ENCODE peak calls at places on chromosomes 12 and 14, in ten cellular contexts. C is HL-60, L is upper lobe of right lung, V is body of pancreas, X is transverse colon, K is hepatocyte, F is DND-41, N is psoas muscle, B is ovary, U is tibial artery. J is an unnamed sample.

GRCh38 chr14:96681826-96682225 is 115.4 kb upstream of the VRK1 start:
- DNase-seq in U (no peak), B (no peak), C (no peak), N (no peak), K (no peak), V (no peak), F (no peak), L (no peak), X (no peak), J (no peak)

GRCh38 chr14:72559227-72559626 is 334.7 kb downstream of the DPF3 start:
- DNase-seq in L (no peak), C (no peak), K (no peak), X (no peak), F (peak; percentile 20), V (no peak), N (no peak), U (no peak), B (no peak), J (peak; percentile 87)

GRCh38 chr14:27506272-27506671 is 908.4 kb upstream of the NOVA1 start:
- DNase-seq in U (no peak), N (no peak), V (no peak), B (no peak), X (no peak), K (no peak), F (no peak), L (peak; percentile 22), C (no peak), J (no peak)

GRCh38 chr12:124391340-124392261 is 96.7 kb downstream of the RFLNA start:
- DNase-seq in B (no peak), L (peak; percentile 87), X (peak; percentile 71), U (peak; percentile 87), F (no peak), N (peak; percentile 75), K (no peak), V (no peak), C (no peak), J (peak; percentile 89)

GRCh38 chr12:121325922-121326396 is 26.3 kb downstream of the ANAPC5 start:
- DNase-seq in B (no peak), X (no peak), V (peak; percentile 67), U (no peak), F (no peak), N (no peak), C (peak; percentile 55), L (no peak), K (no peak), J (no peak)

GRCh38 chr14:103404032-103404918 is 19.1 kb downstream of the MARK3 start:
- DNase-seq in L (no peak), V (no peak), F (no peak), C (no peak), K (peak; percentile 40), X (no peak), U (no peak), N (no peak), B (no peak), J (no peak)

GRCh38 chr14:56659361-56659760 is 79.8 kb downstream of the TMEM260 start:
- DNase-seq in V (no peak), N (no peak), K (peak; percentile 9), U (no peak), L (no peak), C (no peak), X (no peak), B (no peak), F (no peak), J (no peak)

GRCh38 chr14:39320318-39320717 is 86.6 kb downstream of the MIA2 start:
- DNase-seq in C (no peak), L (no peak), N (no peak), K (no peak), U (no peak), B (no peak), F (no peak), X (no peak), V (no peak), J (no peak)

GRCh38 chr12:122834921-122835692 is at the start of gene HIP1R:
- DNase-seq in F (peak; percentile 50), X (peak; percentile 71), B (no peak), C (peak; percentile 17), N (peak; percentile 45), K (peak; percentile 71), L (peak; percentile 81), V (peak; percentile 51), U (peak; percentile 69), J (no peak)

GRCh38 chr12:122837306-122838265 is 2.3 kb downstream of the HIP1R start:
- DNase-seq in B (no peak), V (peak; percentile 69), N (no peak), L (no peak), U (no peak), C (no peak), K (peak; percentile 65), X (peak; percentile 35), F (no peak), J (no peak)

GRCh38 chr12:122836027-122836921 is 1.0 kb downstream of the HIP1R start:
- DNase-seq in F (peak; percentile 58), U (peak; percentile 64), C (peak; percentile 23), X (peak; percentile 72), K (peak; percentile 70), N (no peak), V (peak; percentile 63), B (no peak), L (no peak), J (no peak)

GRCh38 chr12:122835693-122836026 is 403 bp downstream of the HIP1R start:
- DNase-seq in X (peak; percentile 50), C (peak; percentile 17), N (no peak), B (no peak), L (no peak), V (peak; percentile 54), F (peak; percentile 27), K (peak; percentile 76), U (no peak), J (no peak)

DNA sequence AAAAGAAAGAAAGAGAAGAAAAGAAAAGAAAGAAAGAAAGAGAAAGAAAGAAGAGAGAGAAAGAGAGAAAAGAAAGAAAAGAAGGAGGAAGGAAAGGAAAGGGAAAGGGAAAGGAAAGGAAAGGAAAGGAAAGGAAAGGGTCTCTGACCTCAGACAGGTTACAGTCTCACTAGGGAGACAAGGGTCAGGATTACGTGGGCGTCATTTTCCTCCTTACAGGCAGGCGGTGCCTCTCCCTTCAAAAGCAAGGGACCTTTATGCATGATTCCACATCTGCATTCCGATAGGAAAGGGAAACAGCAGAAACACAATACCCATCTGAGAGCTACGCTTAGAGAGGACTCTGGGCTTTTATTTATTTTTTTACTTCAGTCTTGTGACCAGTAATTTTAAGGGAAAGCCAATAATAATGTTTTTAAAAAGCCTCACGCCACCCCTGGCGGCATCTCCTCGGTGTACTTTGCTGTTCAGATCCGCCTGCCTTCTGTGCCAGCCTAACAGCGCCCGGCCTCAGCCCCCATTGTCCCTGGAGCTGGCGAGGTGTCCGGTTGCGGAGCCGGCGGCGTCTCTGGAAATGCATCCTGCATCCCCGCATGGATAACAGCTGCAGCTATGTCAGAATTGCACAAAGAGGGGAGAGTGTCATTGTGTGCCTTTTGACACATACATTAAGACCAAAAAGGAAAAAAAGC is 882 bp upstream of the HIP1R start:
- DNase-seq in C (peak; percentile 15), V (peak; percentile 60), K (peak; percentile 83), L (no peak), U (peak; percentile 75), B (peak; percentile 36), X (peak; percentile 55), F (no peak), N (no peak), J (peak; percentile 69)
- H3K27ac ChIP-seq in C (no peak overlapping the region), V (peak overlapping the region; percentile 83), K (peak overlapping the region; percentile 88), L (peak overlapping the region; percentile 65), U (peak overlapping the region; percentile 77), B (no peak overlapping the region), X (peak overlapping the region; percentile 93), F (no peak overlapping the region), N (no peak overlapping the region), J (peak overlapping the region; percentile 67)

DNA sequence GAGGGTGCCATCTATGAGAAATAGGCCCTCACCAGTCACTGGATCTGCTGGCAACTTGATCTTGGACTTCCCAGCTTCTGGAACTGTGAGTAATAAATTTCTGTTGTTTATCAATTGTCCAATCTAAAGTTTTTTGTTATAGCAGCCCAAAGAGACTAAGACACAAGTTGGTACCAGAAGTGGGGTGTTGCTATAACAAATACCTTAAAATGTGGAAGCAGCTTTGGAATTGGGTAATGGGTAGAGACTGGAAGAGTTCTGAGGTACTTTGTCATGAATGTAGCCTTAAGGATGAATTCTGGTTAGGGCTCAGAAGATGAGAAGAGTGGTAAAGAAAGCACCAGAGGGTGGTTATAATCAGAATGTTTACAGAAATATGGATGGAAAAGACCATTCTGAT is 21.5 kb downstream of the GMFB start:
- DNase-seq in F (no peak), C (no peak), V (no peak), N (no peak), U (no peak), B (no peak), X (no peak), K (no peak), L (no peak), J (no peak)
- H3K27ac ChIP-seq in F (no peak overlapping the region), C (no peak overlapping the region), V (no peak overlapping the region), N (no peak overlapping the region), U (no peak overlapping the region), B (no peak overlapping the region), X (no peak overlapping the region), K (no peak overlapping the region), L (no peak overlapping the region), J (no peak overlapping the region)

GRCh38 chr12:3170423-3171194 is 93.4 kb downstream of the TSPAN9 start:
- DNase-seq in U (no peak), F (no peak), L (no peak), B (no peak), V (no peak), X (no peak), K (peak; percentile 66), C (no peak), N (no peak), J (no peak)

GRCh38 chr12:3165311-3165931 is 88.2 kb downstream of the TSPAN9 start:
- DNase-seq in F (no peak), N (no peak), K (no peak), B (no peak), V (no peak), X (no peak), C (no peak), L (no peak), U (no peak), J (no peak)

GRCh38 chr12:3167636-3168035 is 90.5 kb downstream of the TSPAN9 start:
- DNase-seq in X (no peak), K (no peak), B (no peak), F (no peak), U (no peak), N (no peak), L (no peak), V (no peak), C (no peak), J (no peak)

GRCh38 chr12:3168775-3169221 is 91.6 kb downstream of the TSPAN9 start:
- DNase-seq in B (no peak), N (peak; percentile 72), C (no peak), F (no peak), L (no peak), K (peak; percentile 91), U (no peak), V (no peak), X (no peak), J (peak; percentile 97)

DNA sequence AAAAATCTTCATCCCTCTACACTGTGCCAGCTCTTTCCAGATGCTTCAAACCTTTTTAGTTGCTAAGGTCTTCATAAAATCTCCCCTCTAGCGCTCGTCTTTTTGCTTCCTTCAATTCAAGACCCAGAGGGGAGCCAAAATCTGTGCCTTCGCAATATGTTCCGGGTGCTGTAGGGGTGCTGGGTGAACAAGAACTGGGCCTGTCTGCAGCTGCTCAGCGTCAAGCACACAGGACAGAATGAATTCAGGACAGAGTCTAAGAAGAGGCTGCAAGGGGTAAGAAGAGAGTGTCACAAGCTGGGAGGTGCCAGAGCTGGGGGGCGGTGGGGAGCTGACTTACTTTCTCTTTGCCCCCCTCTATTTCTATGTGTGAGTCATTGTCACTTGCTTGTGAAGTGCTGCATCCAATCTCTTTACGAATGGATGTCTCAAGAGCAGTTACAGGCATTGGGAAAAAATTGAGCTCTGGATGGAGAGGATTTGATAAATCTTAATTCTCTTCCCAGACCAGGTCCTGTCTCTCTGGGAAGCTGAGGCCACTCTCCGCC is 91.1 kb downstream of the TSPAN9 start:
- DNase-seq in B (no peak), F (no peak), C (no peak), U (no peak), V (no peak), X (no peak), K (no peak), L (peak; percentile 39), N (no peak), J (no peak)
- H3K27ac ChIP-seq in B (no peak overlapping the region), F (no peak overlapping the region), C (no peak overlapping the region), U (no peak overlapping the region), V (no peak overlapping the region), X (no peak overlapping the region), K (peak overlapping the region; percentile 60), L (no peak overlapping the region), N (no peak overlapping the region), J (peak overlapping the region; percentile 82)

GRCh38 chr12:109087250-109087649 is 6.0 kb downstream of the ALKBH2 start:
- DNase-seq in K (no peak), V (peak; percentile 54), N (no peak), X (no peak), F (no peak), C (no peak), L (no peak), B (no peak), U (no peak), J (no peak)
- H3K27ac ChIP-seq in K (no peak overlapping the region), V (no peak overlapping the region), N (no peak overlapping the region), X (no peak overlapping the region), F (no peak overlapping the region), C (peak overlapping the region; percentile 21), L (no peak overlapping the region), B (no peak overlapping the region), U (no peak overlapping the region), J (no peak overlapping the region)